ENCODE peak calls at places on chromosomes 7 and 10, in four cellular contexts. R, U, Z and T are unnamed samples.

GRCh38 chr10:110163192-110163773 is 44.1 kb upstream of the MXI1 start:
- DNase-seq in R (no peak), U (no peak), Z (no peak), T (no peak)

GRCh38 chr10:110944997-110945396 is 25.6 kb downstream of the SHOC2 start:
- DNase-seq in Z (peak), R (no peak), U (no peak), T (no peak)

GRCh38 chr10:116566932-116567331 is 21.2 kb downstream of the PNLIP start:
- DNase-seq in R (no peak), U (no peak), Z (no peak), T (no peak)

GRCh38 chr7:122199171-122199570 is 55.1 kb upstream of the AASS start:
- DNase-seq in U (no peak), Z (peak), R (no peak), T (no peak)

GRCh38 chr7:55185941-55186609 is 167.3 kb downstream of the EGFR start:
- DNase-seq in U (no peak), R (peak), Z (peak), T (peak)

GRCh38 chr7:123275036-123275753 is 75.4 kb upstream of the SLC13A1 start:
- DNase-seq in R (no peak), U (no peak), Z (peak), T (no peak)

GRCh38 chr10:102113956-102114857 is 6.0 kb downstream of the LDB1 start:
- DNase-seq in R (peak), U (no peak), Z (no peak), T (peak)

GRCh38 chr10:75356484-75356883 is 45.1 kb downstream of the ZNF503 start:
- DNase-seq in U (no peak), R (no peak), Z (no peak), T (no peak)

GRCh38 chr10:95651346-95652115 is 5.0 kb downstream of the ALDH18A1 start:
- DNase-seq in U (no peak), R (no peak), Z (no peak), T (no peak)

GRCh38 chr7:93717217-93717900 is 142.8 kb upstream of the CALCR start:
- DNase-seq in Z (peak), R (no peak), U (no peak), T (no peak)